ENCODE peak calls at places on chromosomes 2 and 18, in seven cellular contexts. U is HepG2, P is HCT116, Q is H1, W is SK-N-SH, A is Panc1, S is K562. N is an unnamed sample.

GRCh38 chr2:60794271-60794863 is 38.3 kb downstream of the PAPOLG start:
- DNase-seq in U (peak), P (no peak), Q (no peak), W (peak), A (no peak), S (peak), N (no peak)

GRCh38 chr2:37918742-37919186 is 6.3 kb upstream of the RMDN2 start:
- DNase-seq in U (peak), P (no peak), Q (no peak), W (no peak), A (no peak), S (no peak), N (no peak)

GRCh38 chr18:35122586-35123224 is 81.5 kb downstream of the MAPRE2 start:
- DNase-seq in U (no peak), P (no peak), Q (no peak), W (peak), A (no peak), S (no peak), N (no peak)

GRCh38 chr2:225894240-225894980 is 494.9 kb downstream of the NYAP2 start:
- DNase-seq in U (peak), P (peak), Q (no peak), W (no peak), A (peak), S (no peak), N (no peak)

GRCh38 chr2:26682155-26682554 is 10.4 kb upstream of the KCNK3 start:
- DNase-seq in U (no peak), P (no peak), Q (no peak), W (no peak), A (no peak), S (no peak), N (no peak)

GRCh38 chr18:60446821-60447220 is 74.2 kb upstream of the MC4R start:
- DNase-seq in U (no peak), P (no peak), Q (no peak), W (no peak), A (no peak), S (no peak), N (no peak)

GRCh38 chr2:117359266-117359970 is 455.1 kb upstream of the DDX18 start:
- DNase-seq in U (no peak), P (no peak), Q (no peak), W (no peak), A (no peak), S (no peak), N (no peak)

GRCh38 chr2:218985021-218985324 is at the start of gene FEV:
- DNase-seq in U (no peak), P (no peak), Q (no peak), W (peak), A (no peak), S (no peak), N (no peak)

GRCh38 chr18:48488388-48488850 is 50.4 kb upstream of the CTIF start:
- DNase-seq in U (peak), P (peak), Q (no peak), W (no peak), A (peak), S (no peak), N (no peak)

GRCh38 chr2:217998926-217999633 is 3.7 kb downstream of the TNS1 start:
- DNase-seq in U (no peak), P (no peak), Q (no peak), W (no peak), A (no peak), S (no peak), N (no peak)

GRCh38 chr2:74001781-74002514 is 17.2 kb downstream of the TET3 start:
- DNase-seq in U (no peak), P (no peak), Q (no peak), W (no peak), A (no peak), S (no peak), N (no peak)

GRCh38 chr18:8264861-8265411 is 344.3 kb upstream of the RAB12 start:
- DNase-seq in U (peak), P (no peak), Q (no peak), W (peak), A (no peak), S (no peak), N (no peak)

GRCh38 chr2:145652546-145652945 is 1132.6 kb upstream of the ZEB2 start:
- DNase-seq in U (no peak), P (no peak), Q (no peak), W (no peak), A (no peak), S (no peak), N (no peak)

GRCh38 chr2:38145226-38145625 is 69.3 kb upstream of the CYP1B1 start:
- DNase-seq in U (no peak), P (no peak), Q (no peak), W (no peak), A (no peak), S (no peak), N (no peak)

GRCh38 chr2:225600865-225601264 is 201.4 kb downstream of the NYAP2 start:
- DNase-seq in U (no peak), P (no peak), Q (no peak), W (no peak), A (no peak), S (no peak), N (no peak)

GRCh38 chr2:1272835-1273234 is 140.4 kb upstream of the TPO start:
- DNase-seq in U (no peak), P (no peak), Q (no peak), W (no peak), A (no peak), S (no peak), N (no peak)

GRCh38 chr2:24642351-24642750 is 150.8 kb downstream of the PTRHD1 start:
- DNase-seq in U (no peak), P (no peak), Q (no peak), W (no peak), A (no peak), S (no peak), N (no peak)

GRCh38 chr2:66840321-66841014 is 405.5 kb downstream of the MEIS1 start:
- DNase-seq in U (no peak), P (no peak), Q (no peak), W (no peak), A (no peak), S (no peak), N (no peak)
- TF ChIP-seq SIN3A in U (no peak), P (no peak), Q (no peak), W (no peak), A (no peak), S (no peak), N (no peak)

GRCh38 chr2:178325268-178325667 is 125.7 kb downstream of the PRKRA start:
- DNase-seq in U (no peak), P (no peak), Q (no peak), W (no peak), A (no peak), S (no peak), N (no peak)

GRCh38 chr2:178322068-178322467 is 127.8 kb downstream of the OSBPL6 start:
- DNase-seq in U (no peak), P (no peak), Q (no peak), W (no peak), A (no peak), S (no peak), N (no peak)

GRCh38 chr2:178328037-178328436 is 122.9 kb downstream of the PRKRA start:
- DNase-seq in U (no peak), P (no peak), Q (no peak), W (no peak), A (no peak), S (no peak), N (no peak)

GRCh38 chr2:178327516-178327915 is 123.5 kb downstream of the PRKRA start:
- DNase-seq in U (no peak), P (no peak), Q (no peak), W (no peak), A (no peak), S (no peak), N (no peak)

DNA sequence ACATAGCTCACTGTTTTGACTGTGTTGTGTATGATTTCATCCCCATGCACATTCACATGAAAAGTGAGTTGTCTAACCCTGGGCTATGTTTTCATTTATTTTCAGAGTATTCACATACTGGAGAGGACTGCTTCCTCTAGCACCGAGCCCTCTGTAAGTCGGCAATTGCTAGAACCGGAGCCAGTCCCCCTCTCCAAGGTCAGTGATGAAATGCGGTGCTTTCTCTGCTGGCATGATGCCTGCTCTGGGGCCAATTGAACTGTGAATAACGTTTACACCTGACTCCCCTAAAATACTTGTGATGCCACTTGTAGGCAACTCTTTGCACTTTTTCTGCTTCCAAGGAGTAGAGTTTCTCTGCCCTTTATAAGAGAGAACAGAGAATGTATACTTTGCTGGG is 126.9 kb downstream of the PRKRA start:
- DNase-seq in U (no peak), P (no peak), Q (no peak), W (no peak), A (no peak), S (no peak), N (no peak)
- TF ChIP-seq SIN3A in U (no peak), P (no peak), Q (no peak), W (no peak), A (no peak), S (no peak), N (no peak)

GRCh38 chr18:41655074-41655473 is 300.0 kb upstream of the PIK3C3 start:
- DNase-seq in U (no peak), P (no peak), Q (no peak), W (no peak), A (no peak), S (no peak), N (no peak)
- TF ChIP-seq SIN3A in U (no peak), P (no peak), Q (no peak), W (no peak), A (no peak), S (no peak), N (no peak)

GRCh38 chr2:149572102-149572953 is 15.2 kb downstream of the MMADHC start:
- DNase-seq in U (no peak), P (no peak), Q (no peak), W (no peak), A (no peak), S (no peak), N (no peak)
- TF ChIP-seq SIN3A in U (no peak), P (no peak), Q (no peak), W (no peak), A (no peak), S (no peak), N (no peak)

GRCh38 chr2:239328306-239329191 is 72.3 kb downstream of the HDAC4 start:
- DNase-seq in U (no peak), P (no peak), Q (no peak), W (peak), A (no peak), S (no peak), N (no peak)

GRCh38 chr2:239327536-239328305 is 73.1 kb downstream of the HDAC4 start:
- DNase-seq in U (no peak), P (no peak), Q (no peak), W (no peak), A (no peak), S (no peak), N (no peak)

GRCh38 chr2:239324456-239324855 is 76.4 kb downstream of the HDAC4 start:
- DNase-seq in U (no peak), P (no peak), Q (no peak), W (peak), A (no peak), S (no peak), N (no peak)

GRCh38 chr2:239329284-239329971 is 71.4 kb downstream of the HDAC4 start:
- DNase-seq in U (no peak), P (no peak), Q (no peak), W (peak), A (no peak), S (no peak), N (no peak)

DNA sequence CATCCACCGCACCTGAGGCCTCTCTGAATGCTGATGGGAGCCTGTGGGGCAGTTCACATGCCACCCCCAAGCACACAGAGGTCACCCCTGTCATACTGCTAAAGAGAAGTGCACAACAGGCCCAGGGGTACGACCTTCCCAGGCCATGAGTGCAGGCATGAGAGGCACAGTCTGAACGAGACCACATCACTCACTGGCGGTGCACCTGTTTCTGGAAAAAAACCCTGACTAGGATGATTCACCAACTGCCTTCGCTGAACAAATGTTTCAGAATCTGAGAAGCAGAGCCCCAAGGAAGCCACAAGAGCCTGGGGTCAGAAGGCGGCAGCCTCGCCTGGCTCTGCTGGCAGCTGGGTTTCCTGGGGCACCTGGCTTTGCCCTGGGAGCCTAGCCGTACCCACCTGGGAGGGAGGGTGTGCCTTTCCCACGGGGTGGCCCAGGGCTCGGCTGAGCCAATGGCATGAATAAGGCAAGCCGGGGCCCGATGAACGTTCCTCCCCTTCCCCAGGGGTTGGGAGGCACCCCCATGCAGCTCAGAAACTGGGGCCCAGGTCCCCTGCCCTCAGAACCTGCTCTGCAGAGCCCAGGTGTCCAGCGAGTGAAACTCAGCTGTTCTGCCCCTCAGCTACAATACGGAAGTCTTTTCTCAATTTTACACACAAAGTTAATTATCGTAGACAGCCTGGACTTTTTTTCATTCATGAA is 73.8 kb downstream of the HDAC4 start:
- DNase-seq in U (no peak), P (no peak), Q (no peak), W (no peak), A (no peak), S (no peak), N (no peak)
- TF ChIP-seq SIN3A in U (no peak), P (no peak), Q (no peak), W (no peak), A (no peak), S (no peak), N (no peak)

DNA sequence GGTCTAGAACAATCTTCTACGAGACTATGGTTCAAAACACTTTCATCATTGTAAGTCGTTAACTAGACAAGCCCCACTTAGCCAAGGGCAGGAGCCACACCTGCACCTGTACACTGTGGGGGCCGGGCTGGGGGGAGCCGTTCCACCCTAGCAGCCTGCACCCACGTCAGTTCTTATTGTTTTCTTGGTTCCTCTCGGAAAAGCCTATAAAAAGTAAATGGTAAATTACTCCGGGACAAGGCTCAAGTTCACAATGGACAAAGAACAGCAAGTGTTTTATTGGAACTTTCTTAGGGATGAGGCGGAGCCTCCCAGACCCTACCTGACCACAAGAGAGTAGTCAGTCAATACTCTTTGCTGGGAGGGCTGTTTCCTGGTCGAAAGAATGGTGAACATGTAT is 7.9 kb downstream of the TSHZ1 start:
- DNase-seq in U (no peak), P (no peak), Q (no peak), W (no peak), A (no peak), S (no peak), N (no peak)
- TF ChIP-seq SIN3A in U (no peak), P (no peak), Q (no peak), W (no peak), A (no peak), S (no peak), N (no peak)

DNA sequence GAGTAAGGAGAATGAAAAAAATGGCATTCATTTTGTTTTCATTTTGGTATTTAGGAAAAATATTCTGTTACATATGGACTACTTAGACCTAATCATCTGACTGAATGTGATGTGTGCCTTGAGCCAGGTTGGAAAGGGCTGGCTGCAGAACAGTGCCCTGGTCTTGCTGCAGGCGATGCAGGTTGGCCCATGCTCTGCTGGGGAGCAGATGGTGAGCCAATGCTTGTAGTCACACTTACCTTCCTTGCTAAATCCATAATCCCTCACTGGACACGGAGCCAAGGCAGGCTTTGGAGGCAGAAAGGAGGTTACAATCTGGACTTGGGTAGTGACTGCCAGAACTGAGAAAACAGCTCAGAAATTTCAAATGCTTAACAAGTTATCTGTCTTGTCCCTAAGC is 228.7 kb downstream of the ARHGAP15 start:
- DNase-seq in U (no peak), P (no peak), Q (no peak), W (peak), A (no peak), S (no peak), N (no peak)
- TF ChIP-seq SIN3A in U (no peak), P (no peak), Q (no peak), W (no peak), A (no peak), S (no peak), N (no peak)

DNA sequence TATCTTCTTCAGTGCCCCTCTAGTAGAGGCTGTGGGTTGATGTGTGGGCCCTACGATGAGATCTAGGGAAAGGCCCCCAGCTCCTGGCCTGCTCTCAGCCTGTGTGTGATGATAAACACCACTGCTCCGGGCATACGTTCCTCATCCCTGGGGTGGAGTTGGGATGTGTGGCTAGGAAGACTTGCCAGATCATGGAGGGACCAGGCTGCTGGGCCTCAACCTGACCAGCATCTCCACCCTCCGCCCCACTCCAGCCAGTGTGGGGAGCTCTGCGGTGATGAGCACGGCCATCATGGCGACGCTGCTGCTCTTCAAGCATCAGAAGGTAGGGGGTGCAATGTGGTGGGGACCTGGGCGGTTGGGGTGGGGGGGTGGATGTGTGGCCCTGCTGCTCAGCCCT is 192.1 kb downstream of the ANKRD36C start:
- DNase-seq in U (no peak), P (no peak), Q (no peak), W (peak), A (no peak), S (no peak), N (no peak)
- TF ChIP-seq SIN3A in U (no peak), P (no peak), Q (no peak), W (no peak), A (no peak), S (no peak), N (no peak)